ENCODE peak calls at places on chromosomes 5 and 9, in ten cellular contexts. U, E, B, J, M, D, F, O, C and P are unnamed samples.

GRCh38 chr5:94503677-94504076 is 114.7 kb downstream of the KIAA0825 start:
- DNase-seq in O (no peak), F (no peak), B (no peak), E (no peak), J (no peak), D (no peak), M (no peak), U (no peak), C (peak), P (no peak)

GRCh38 chr5:139823757-139824355 is 28.2 kb downstream of the PSD2 start:
- DNase-seq in B (no peak), U (no peak), M (no peak), F (no peak), D (peak), E (no peak), C (no peak), J (no peak), O (no peak), P (no peak)

GRCh38 chr5:55714339-55714738 is 2.2 kb upstream of the SLC38A9 start:
- DNase-seq in E (no peak), M (no peak), J (no peak), D (no peak), O (no peak), F (no peak), B (no peak), C (no peak), U (no peak), P (no peak)

GRCh38 chr5:117623042-117623815 is 1048.6 kb upstream of the SEMA6A start:
- DNase-seq in B (no peak), O (peak), E (no peak), U (no peak), F (no peak), D (peak), J (no peak), C (no peak), M (peak), P (no peak)

GRCh38 chr9:14314929-14315753 is 1.2 kb upstream of the NFIB start:
- DNase-seq in E (peak), D (peak), U (peak), C (peak), J (peak), M (peak), F (peak), O (peak), B (no peak), P (peak)

GRCh38 chr5:52922384-52922783 is 66.8 kb upstream of the ITGA2 start:
- DNase-seq in O (peak), U (no peak), E (no peak), F (no peak), M (peak), D (no peak), B (no peak), J (peak), C (peak), P (no peak)

GRCh38 chr9:2117527-2117926 is 102.4 kb downstream of the SMARCA2 start:
- DNase-seq in E (no peak), O (no peak), J (no peak), F (no peak), U (no peak), B (no peak), C (no peak), M (no peak), D (no peak), P (no peak)

GRCh38 chr5:65978251-65978650 is 51.9 kb downstream of the ERBIN start:
- DNase-seq in J (no peak), M (no peak), F (no peak), D (no peak), C (no peak), B (no peak), O (no peak), U (no peak), E (no peak), P (no peak)

GRCh38 chr5:89703799-89704198 is 705.8 kb downstream of the CETN3 start:
- DNase-seq in J (no peak), E (no peak), U (no peak), D (peak), F (no peak), B (no peak), M (peak), O (peak), C (peak), P (no peak)

DNA sequence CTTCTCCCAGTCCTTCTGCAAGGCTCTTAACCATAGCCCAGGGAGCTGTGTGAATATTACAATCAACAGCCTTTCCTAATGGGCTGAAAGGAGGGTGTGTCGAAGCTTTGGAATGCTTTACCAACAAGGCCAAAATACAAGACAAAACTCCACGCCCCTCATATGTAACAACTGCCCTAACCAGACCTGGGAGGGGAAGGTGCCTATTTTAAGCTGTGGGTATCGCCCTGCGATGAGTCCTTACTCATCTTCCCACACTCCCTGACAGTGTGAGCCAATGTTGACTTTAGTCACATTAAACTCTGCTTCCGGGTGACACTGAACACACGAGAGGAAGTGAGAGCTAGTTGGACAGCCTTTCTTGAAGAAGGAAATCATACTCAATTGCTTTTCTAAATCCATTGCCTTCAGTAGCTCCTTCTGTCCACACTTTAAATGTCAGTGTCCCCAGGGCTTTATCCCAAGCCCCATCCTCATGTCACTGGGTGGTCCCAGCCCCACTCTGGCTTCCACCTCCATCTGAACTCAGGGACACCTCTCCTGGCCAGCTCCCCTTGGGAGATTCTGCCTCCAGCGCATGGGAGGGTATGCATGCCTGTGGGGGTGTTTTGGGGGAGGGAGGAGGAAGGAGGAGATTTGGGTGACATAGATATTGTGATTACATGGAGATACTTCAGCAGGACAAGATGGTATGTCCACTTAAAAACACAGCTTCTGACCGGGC is 6.5 kb upstream of the TBC1D9B start:
- DNase-seq in O (peak), C (peak), F (no peak), U (no peak), D (no peak), M (no peak), J (peak), E (no peak), B (no peak), P (no peak)
- TF ChIP-seq CTCF in O (no peak), C (no peak), F (no peak), U (no peak), D (no peak), M (no peak), J (no peak), E (no peak), B (no peak), P (no peak)

GRCh38 chr5:74542477-74542876 is 98.1 kb downstream of the ENC1 start:
- DNase-seq in F (no peak), E (no peak), M (no peak), B (no peak), D (no peak), O (no peak), J (no peak), U (no peak), C (peak), P (no peak)
- TF ChIP-seq CTCF in F (no peak), E (no peak), M (peak), B (no peak), D (no peak), O (no peak), J (peak), U (no peak), C (no peak), P (no peak)

DNA sequence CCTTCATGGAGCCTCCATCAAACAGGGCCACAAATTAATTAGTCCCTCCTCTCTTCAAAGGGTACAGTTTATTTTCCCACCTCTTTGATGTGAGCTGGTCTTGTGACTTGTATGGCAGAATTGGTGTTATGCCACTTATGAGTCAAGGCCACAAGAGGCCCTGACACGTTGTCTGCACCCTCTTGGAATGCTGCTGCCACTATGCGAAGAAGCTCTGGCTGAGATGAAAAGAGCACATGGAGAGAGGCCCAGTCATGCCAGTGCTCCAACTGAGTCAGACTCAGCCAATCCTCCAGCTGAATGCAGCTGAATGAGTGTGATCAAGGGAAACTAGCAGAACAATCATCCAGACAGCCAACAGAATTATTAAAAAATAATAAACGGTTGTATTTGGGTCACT is 128.3 kb downstream of the MARCHF11 start:
- DNase-seq in O (no peak), B (no peak), E (no peak), C (no peak), U (no peak), M (no peak), J (peak), D (no peak), F (no peak), P (no peak)
- TF ChIP-seq CTCF in O (no peak), B (no peak), E (no peak), C (no peak), U (no peak), M (no peak), J (no peak), D (no peak), F (no peak), P (no peak)

DNA sequence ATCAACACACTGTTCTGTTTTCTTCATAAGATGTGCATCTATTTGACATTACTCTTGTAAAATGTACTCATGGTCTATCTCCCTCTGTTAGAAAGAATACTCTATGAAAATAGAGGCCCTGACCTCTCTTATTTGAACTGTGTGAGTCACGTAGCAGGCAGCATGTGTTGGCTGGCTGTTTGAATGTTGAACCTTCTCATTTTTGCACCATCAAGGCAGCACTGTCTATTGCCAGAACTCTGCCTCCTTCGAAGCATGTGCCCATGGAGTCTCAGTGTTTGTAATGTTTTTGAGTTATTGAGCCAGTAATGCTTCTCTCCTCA is 144.4 kb downstream of the ALDH1A1 start:
- DNase-seq in J (no peak), C (peak), D (no peak), B (no peak), O (no peak), F (no peak), E (no peak), M (no peak), U (no peak), P (no peak)
- TF ChIP-seq CTCF in J (no peak), C (no peak), D (no peak), B (no peak), O (peak), F (no peak), E (no peak), M (no peak), U (no peak), P (no peak)

GRCh38 chr9:106864533-106865143 is 1.7 kb downstream of the ZNF462 start:
- DNase-seq in B (no peak), C (peak), U (no peak), F (no peak), J (peak), E (peak), M (no peak), D (no peak), O (peak), P (no peak)

GRCh38 chr9:106860731-106861584 is 2.0 kb upstream of the ZNF462 start:
- DNase-seq in F (peak), O (peak), J (peak), C (peak), M (no peak), U (no peak), B (no peak), D (peak), E (peak), P (no peak)

GRCh38 chr9:106861585-106862114 is 1.3 kb upstream of the ZNF462 start:
- DNase-seq in B (no peak), F (no peak), U (no peak), O (no peak), C (no peak), J (no peak), M (no peak), E (no peak), D (no peak), P (no peak)

GRCh38 chr9:106862115-106862945 is 636 bp upstream of the ZNF462 start:
- DNase-seq in D (peak), E (peak), U (peak), C (peak), F (peak), M (no peak), O (peak), J (peak), B (no peak), P (peak)

GRCh38 chr9:106862946-106863740 is at the start of gene ZNF462:
- DNase-seq in B (no peak), M (no peak), U (no peak), J (peak), O (peak), D (peak), C (peak), E (peak), F (peak), P (no peak)
- TF ChIP-seq CTCF in B (no peak), M (no peak), U (peak), J (no peak), O (no peak), D (no peak), C (no peak), E (no peak), F (no peak), P (no peak)

DNA sequence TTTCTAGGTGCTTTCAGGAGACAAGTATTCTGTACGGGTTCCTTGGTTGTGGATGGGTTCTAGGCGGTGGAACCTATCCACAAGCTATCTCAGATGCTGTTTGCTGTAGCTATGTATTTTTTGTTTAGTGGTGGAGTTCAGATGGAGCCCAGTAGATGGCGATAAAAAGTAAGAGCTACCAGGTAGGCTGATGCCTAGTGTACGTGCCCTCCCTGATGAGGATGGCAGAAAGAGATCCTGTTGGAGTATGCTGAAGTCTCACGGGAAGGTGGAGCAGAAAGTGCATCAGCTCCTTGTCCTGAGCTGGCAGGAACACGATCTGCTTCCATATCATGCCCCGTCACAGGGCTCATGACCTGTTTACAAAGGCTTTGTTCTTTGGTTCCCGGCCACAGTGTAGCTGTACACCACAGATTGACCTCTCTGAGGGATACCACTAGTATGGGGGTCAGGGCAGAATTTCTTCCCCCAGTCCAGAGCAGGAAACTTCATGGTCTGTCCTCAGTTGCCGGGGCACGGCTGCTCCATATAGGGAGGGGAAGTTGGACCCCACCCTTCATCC is 12.6 kb upstream of the UGT3A2 start:
- DNase-seq in F (peak), M (peak), U (no peak), O (peak), D (peak), J (peak), B (no peak), C (peak), E (no peak), P (no peak)
- TF ChIP-seq CTCF in F (peak), M (peak), U (peak), O (peak), D (peak), J (peak), B (no peak), C (peak), E (peak), P (peak)

DNA sequence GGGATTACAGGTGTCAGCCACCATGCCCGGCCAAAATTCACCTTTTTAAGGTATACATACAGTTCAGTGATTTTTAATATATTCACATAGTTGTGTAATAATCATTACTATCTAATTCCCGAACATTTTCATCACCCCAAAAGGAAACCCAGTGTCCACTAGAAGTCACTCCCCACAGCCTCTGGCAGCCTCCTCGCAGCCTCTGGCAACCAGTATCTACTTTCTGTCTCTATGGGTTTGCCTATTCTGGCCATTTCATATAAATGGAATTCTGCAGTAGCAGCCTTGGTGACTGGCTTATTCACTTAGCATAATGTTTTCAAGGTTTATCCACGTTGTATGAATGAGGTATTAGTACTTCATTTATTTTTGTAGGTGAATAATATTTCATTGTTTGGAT is 59.0 kb downstream of the UBAP1 start:
- DNase-seq in U (no peak), B (no peak), C (no peak), F (no peak), E (no peak), M (no peak), J (no peak), O (no peak), D (no peak), P (no peak)
- TF ChIP-seq CTCF in U (no peak), B (no peak), C (no peak), F (no peak), E (no peak), M (no peak), J (no peak), O (no peak), D (no peak), P (no peak)